ENCODE peak calls at places on chromosomes 16 and 17, in four cellular contexts. One of them, this sample, is unnamed.
A peak's percentile ranks its signal among the peaks of the same experiment; 100 is the strongest.

GRCh38 chr17:30922235-30922993 is 669 bp downstream of the ADAP2 start:
- DNase-seq in GM13977: peak; percentile 63
- DNase-seq in esophagus muscularis mucosa: no peak
- DNase-seq in CD8-positive, alpha-beta T cell: no peak
- DNase-seq in this sample: no peak

GRCh38 chr16:908526-909155 is 62.1 kb downstream of the LMF1 start:
- DNase-seq in esophagus muscularis mucosa: no peak
- DNase-seq in GM13977: peak; percentile 28
- DNase-seq in CD8-positive, alpha-beta T cell: no peak
- DNase-seq in this sample: peak; percentile 60

GRCh38 chr17:72615627-72615991 is 476.9 kb downstream of the SLC39A11 start:
- DNase-seq in CD8-positive, alpha-beta T cell: no peak
- DNase-seq in GM13977: no peak
- DNase-seq in esophagus muscularis mucosa: no peak
- DNase-seq in this sample: no peak

GRCh38 chr17:63247706-63248105 is 198.4 kb downstream of the CYB561 start:
- DNase-seq in esophagus muscularis mucosa: no peak
- DNase-seq in CD8-positive, alpha-beta T cell: no peak
- DNase-seq in GM13977: no peak
- DNase-seq in this sample: no peak

GRCh38 chr16:3879258-3879886 is 1.1 kb downstream of the CREBBP start:
- DNase-seq in esophagus muscularis mucosa: no peak
- DNase-seq in GM13977: peak; percentile 30
- DNase-seq in CD8-positive, alpha-beta T cell: no peak
- DNase-seq in this sample: peak; percentile 53

GRCh38 chr16:79104567-79104966 is 496.0 kb downstream of the MAF start:
- DNase-seq in GM13977: no peak
- DNase-seq in esophagus muscularis mucosa: no peak
- DNase-seq in CD8-positive, alpha-beta T cell: no peak
- DNase-seq in this sample: no peak

GRCh38 chr16:86231321-86231995 is 278.9 kb upstream of the FOXF1 start:
- DNase-seq in GM13977: no peak
- DNase-seq in esophagus muscularis mucosa: no peak
- DNase-seq in CD8-positive, alpha-beta T cell: no peak
- DNase-seq in this sample: no peak

GRCh38 chr17:7308625-7309433 is 1.4 kb downstream of the EIF5A start:
- DNase-seq in GM13977: peak; percentile 87
- DNase-seq in esophagus muscularis mucosa: no peak
- DNase-seq in CD8-positive, alpha-beta T cell: peak; percentile 96
- DNase-seq in this sample: peak; percentile 88

GRCh38 chr16:55641430-55642056 is 14.2 kb upstream of the SLC6A2 start:
- DNase-seq in esophagus muscularis mucosa: no peak
- DNase-seq in GM13977: no peak
- DNase-seq in CD8-positive, alpha-beta T cell: no peak
- DNase-seq in this sample: no peak

GRCh38 chr16:87178977-87179376 is 138.2 kb downstream of the C16orf95 start:
- DNase-seq in CD8-positive, alpha-beta T cell: no peak
- DNase-seq in esophagus muscularis mucosa: no peak
- DNase-seq in GM13977: no peak
- DNase-seq in this sample: no peak

GRCh38 chr17:46809110-46809571 is 9.4 kb downstream of the WNT3 start:
- DNase-seq in esophagus muscularis mucosa: no peak
- DNase-seq in GM13977: no peak
- DNase-seq in CD8-positive, alpha-beta T cell: no peak
- DNase-seq in this sample: no peak

GRCh38 chr16:77782694-77783093 is 5.7 kb upstream of the VAT1L start:
- DNase-seq in CD8-positive, alpha-beta T cell: no peak
- DNase-seq in GM13977: no peak
- DNase-seq in esophagus muscularis mucosa: no peak
- DNase-seq in this sample: no peak

GRCh38 chr16:20897253-20897896 is 2.8 kb downstream of the DCUN1D3 start:
- DNase-seq in GM13977: no peak
- DNase-seq in CD8-positive, alpha-beta T cell: no peak
- DNase-seq in esophagus muscularis mucosa: no peak
- DNase-seq in this sample: no peak

GRCh38 chr17:35084987-35085386 is 21.5 kb upstream of the RFFL start:
- DNase-seq in esophagus muscularis mucosa: no peak
- DNase-seq in CD8-positive, alpha-beta T cell: no peak
- DNase-seq in GM13977: no peak
- DNase-seq in this sample: no peak

GRCh38 chr16:48350716-48351115 is 34.5 kb downstream of the SIAH1 start:
- DNase-seq in CD8-positive, alpha-beta T cell: no peak
- DNase-seq in esophagus muscularis mucosa: no peak
- DNase-seq in GM13977: no peak
- DNase-seq in this sample: no peak

GRCh38 chr17:17108681-17109049 is 66.4 kb downstream of the MPRIP start:
- DNase-seq in CD8-positive, alpha-beta T cell: no peak
- DNase-seq in esophagus muscularis mucosa: no peak
- DNase-seq in GM13977: no peak
- DNase-seq in this sample: peak; percentile 85

GRCh38 chr17:40953876-40954275 is 12.9 kb downstream of the KRT39 start:
- DNase-seq in GM13977: no peak
- DNase-seq in CD8-positive, alpha-beta T cell: no peak
- DNase-seq in esophagus muscularis mucosa: no peak
- DNase-seq in this sample: no peak

GRCh38 chr16:56748826-56749225 is 18.9 kb downstream of the NUP93 start:
- DNase-seq in GM13977: no peak
- DNase-seq in esophagus muscularis mucosa: no peak
- DNase-seq in CD8-positive, alpha-beta T cell: no peak
- DNase-seq in this sample: no peak

GRCh38 chr17:52235416-52235960 is 77.0 kb upstream of the CA10 start:
- DNase-seq in esophagus muscularis mucosa: no peak
- DNase-seq in GM13977: no peak
- DNase-seq in CD8-positive, alpha-beta T cell: no peak
- DNase-seq in this sample: no peak

GRCh38 chr17:61720016-61720795 is 129.2 kb upstream of the NACA2 start:
- DNase-seq in CD8-positive, alpha-beta T cell: no peak
- DNase-seq in GM13977: no peak
- DNase-seq in esophagus muscularis mucosa: no peak
- DNase-seq in this sample: no peak

GRCh38 chr17:40179923-40180659 is 2.8 kb downstream of the RAPGEFL1 start:
- DNase-seq in GM13977: no peak
- DNase-seq in esophagus muscularis mucosa: no peak
- DNase-seq in CD8-positive, alpha-beta T cell: no peak
- DNase-seq in this sample: no peak

GRCh38 chr16:85046472-85046916 is 18.9 kb downstream of the KIAA0513 start:
- DNase-seq in CD8-positive, alpha-beta T cell: no peak
- DNase-seq in esophagus muscularis mucosa: no peak
- DNase-seq in GM13977: no peak
- DNase-seq in this sample: no peak

DNA sequence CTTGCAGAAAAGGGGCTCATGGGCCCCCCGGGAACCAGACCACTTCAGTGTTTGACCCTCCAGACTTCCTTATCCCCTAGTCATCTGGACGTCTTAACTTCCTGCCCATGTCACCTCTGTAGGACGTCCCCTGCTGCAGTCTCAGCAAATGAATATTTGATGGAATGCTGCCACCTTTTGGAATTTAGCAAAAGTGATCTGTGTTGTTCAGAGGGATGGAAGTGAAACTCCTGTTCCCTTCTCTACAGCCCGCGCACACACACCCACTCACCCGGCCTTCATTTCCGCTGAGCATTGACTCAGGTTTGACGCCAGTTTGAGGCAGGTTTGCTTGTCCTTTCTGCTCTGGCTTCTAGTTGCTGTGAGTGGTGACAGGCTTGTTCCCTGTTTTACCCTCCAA is 507.2 kb upstream of the EEF2KMT start:
- DNase-seq in GM13977: no peak
- DNase-seq in CD8-positive, alpha-beta T cell: no peak
- DNase-seq in esophagus muscularis mucosa: no peak
- DNase-seq in this sample: no peak
- TF ChIP-seq CTCF in GM13977: no peak
- TF ChIP-seq CTCF in CD8-positive, alpha-beta T cell: no peak
- TF ChIP-seq CTCF in esophagus muscularis mucosa: no peak
- TF ChIP-seq CTCF in this sample: peak; percentile 30

DNA sequence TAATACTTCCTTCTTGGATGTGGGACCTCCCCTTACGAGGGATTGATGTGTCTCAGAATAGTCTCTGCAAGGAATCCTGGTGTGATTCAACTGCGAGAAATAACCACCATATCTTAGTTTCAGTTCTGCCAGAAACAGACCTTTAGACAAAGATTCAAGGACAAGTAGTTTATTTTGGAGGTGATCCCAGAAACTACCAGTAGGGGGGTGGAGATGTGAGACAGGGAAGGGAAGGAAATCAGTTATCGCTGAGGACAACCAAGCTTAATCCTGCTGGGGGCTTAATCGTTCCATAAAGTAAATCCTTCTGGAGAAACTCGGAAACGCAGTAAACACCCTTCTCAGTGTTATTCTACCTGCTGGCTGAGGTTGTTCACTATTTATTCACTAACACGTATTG is 5.0 kb upstream of the SDR42E1 start:
- DNase-seq in CD8-positive, alpha-beta T cell: no peak
- DNase-seq in esophagus muscularis mucosa: no peak
- DNase-seq in GM13977: no peak
- DNase-seq in this sample: no peak
- TF ChIP-seq CTCF in CD8-positive, alpha-beta T cell: no peak
- TF ChIP-seq CTCF in esophagus muscularis mucosa: no peak
- TF ChIP-seq CTCF in GM13977: no peak
- TF ChIP-seq CTCF in this sample: no peak

DNA sequence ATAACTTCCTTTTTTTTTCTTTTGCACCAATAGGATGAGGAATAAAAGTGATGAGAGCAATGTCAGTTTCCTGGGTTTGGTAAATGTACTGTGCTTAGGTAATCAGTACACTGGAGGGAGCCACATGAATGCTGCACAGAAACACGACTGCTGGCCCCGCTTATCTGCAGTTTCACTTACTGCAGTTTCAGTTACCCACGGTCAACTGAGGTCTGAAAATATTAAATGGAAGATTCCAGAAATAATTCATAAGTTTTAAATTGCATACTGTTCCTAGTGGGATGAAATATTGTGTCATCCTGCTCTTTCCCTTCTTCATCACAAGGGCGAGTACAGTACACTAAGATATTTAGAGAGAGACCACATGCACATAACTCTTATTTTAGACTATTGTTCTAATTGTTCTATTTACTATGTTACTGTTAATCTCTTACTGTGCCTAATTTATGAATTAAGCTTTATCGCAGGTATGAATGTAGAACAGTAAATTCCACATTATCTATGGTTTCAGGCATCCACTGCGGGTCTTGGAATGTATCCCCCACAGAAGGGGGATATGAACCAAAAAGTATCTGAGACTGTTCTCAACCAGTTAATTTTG is 6.4 kb upstream of the LGALS3BP start:
- DNase-seq in GM13977: no peak
- DNase-seq in esophagus muscularis mucosa: no peak
- DNase-seq in CD8-positive, alpha-beta T cell: peak; percentile 21
- DNase-seq in this sample: no peak
- TF ChIP-seq CTCF in GM13977: peak; percentile 33
- TF ChIP-seq CTCF in esophagus muscularis mucosa: peak; percentile 12
- TF ChIP-seq CTCF in CD8-positive, alpha-beta T cell: peak; percentile 32
- TF ChIP-seq CTCF in this sample: peak; percentile 9

DNA sequence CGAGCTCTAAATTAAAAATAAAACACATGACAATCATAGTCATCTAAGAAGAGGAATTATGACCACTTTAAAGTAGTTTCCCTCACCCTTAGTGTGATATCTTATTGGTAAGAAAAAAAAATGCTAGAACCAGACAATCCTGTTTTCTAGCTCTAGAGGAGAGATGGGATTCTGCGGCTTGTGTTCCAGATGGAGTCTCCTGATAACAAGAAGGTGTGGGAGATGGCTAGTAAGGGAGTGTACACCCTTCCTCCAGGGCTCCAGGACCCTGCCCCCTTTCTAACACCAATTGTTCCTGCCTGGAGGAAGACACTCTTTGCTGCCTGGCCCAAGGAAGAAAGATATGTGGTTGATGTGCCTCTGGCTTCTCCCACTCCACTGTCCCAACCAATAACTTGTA is 68.8 kb upstream of the FBXO47 start:
- DNase-seq in CD8-positive, alpha-beta T cell: no peak
- DNase-seq in esophagus muscularis mucosa: no peak
- DNase-seq in GM13977: no peak
- DNase-seq in this sample: no peak
- TF ChIP-seq CTCF in CD8-positive, alpha-beta T cell: no peak
- TF ChIP-seq CTCF in esophagus muscularis mucosa: no peak
- TF ChIP-seq CTCF in GM13977: no peak
- TF ChIP-seq CTCF in this sample: no peak

GRCh38 chr17:58275417-58275816 is 5.3 kb downstream of the MPO start:
- DNase-seq in GM13977: no peak
- DNase-seq in CD8-positive, alpha-beta T cell: no peak
- DNase-seq in esophagus muscularis mucosa: no peak
- DNase-seq in this sample: no peak
- TF ChIP-seq CTCF in GM13977: no peak
- TF ChIP-seq CTCF in CD8-positive, alpha-beta T cell: no peak
- TF ChIP-seq CTCF in esophagus muscularis mucosa: no peak
- TF ChIP-seq CTCF in this sample: no peak